ENCODE peak calls at places on chromosomes 16 and 17, in five cellular contexts. F is AG09309; V is fibroblast of pulmonary artery; K is CD8-positive, alpha-beta memory T cell; Y is fibroblast of lung. M is an unnamed sample.

GRCh38 chr17:49715717-49716279 is 8.0 kb upstream of the SLC35B1 start:
- DNase-seq in F (no peak), V (no peak), K (peak), Y (no peak), M (no peak)

GRCh38 chr16:70696952-70697600 is 11.2 kb upstream of the MTSS2 start:
- DNase-seq in F (no peak), V (no peak), K (peak), Y (no peak), M (no peak)

GRCh38 chr16:7246578-7246977 is 86.1 kb upstream of the RBFOX1 start:
- DNase-seq in F (no peak), V (no peak), K (no peak), Y (no peak), M (peak)

GRCh38 chr16:17724242-17724898 is 253.6 kb upstream of the XYLT1 start:
- DNase-seq in F (no peak), V (peak), K (no peak), Y (peak), M (peak)

GRCh38 chr16:66388350-66389139 is 22.1 kb downstream of the CDH5 start:
- DNase-seq in F (no peak), V (no peak), K (no peak), Y (no peak), M (no peak)

GRCh38 chr16:84699147-84699711 is 571 bp upstream of the USP10 start:
- DNase-seq in F (no peak), V (no peak), K (no peak), Y (no peak), M (no peak)

GRCh38 chr17:55433029-55433628 is 11.5 kb upstream of the MMD start:
- DNase-seq in F (no peak), V (no peak), K (no peak), Y (no peak), M (no peak)

GRCh38 chr17:58363457-58364185 is 11.6 kb upstream of the SUPT4H1 start:
- DNase-seq in F (no peak), V (no peak), K (no peak), Y (no peak), M (no peak)

GRCh38 chr17:74750327-74751069 is 2.1 kb downstream of the NHERF1 start:
- DNase-seq in F (no peak), V (no peak), K (no peak), Y (no peak), M (peak)

GRCh38 chr16:85330694-85331188 is 218.5 kb upstream of the CIBAR2 start:
- DNase-seq in F (peak), V (peak), K (peak), Y (peak), M (peak)

GRCh38 chr17:79090503-79091372 is 16.1 kb downstream of the ENGASE start:
- DNase-seq in F (no peak), V (peak), K (no peak), Y (peak), M (no peak)

GRCh38 chr17:3526491-3526890 is 31.1 kb downstream of the TRPV3 start:
- DNase-seq in F (no peak), V (no peak), K (no peak), Y (no peak), M (no peak)

GRCh38 chr17:4724655-4725054 is 6.6 kb upstream of the MED11 start:
- DNase-seq in F (no peak), V (no peak), K (no peak), Y (no peak), M (no peak)

GRCh38 chr16:69885722-69886121 is 65.4 kb upstream of the CLEC18A start:
- DNase-seq in F (no peak), V (no peak), K (no peak), Y (no peak), M (no peak)

GRCh38 chr16:12231666-12232065 is 255.1 kb downstream of the SNX29 start:
- DNase-seq in F (peak), V (peak), K (no peak), Y (peak), M (peak)

GRCh38 chr17:41340934-41341861 is 9.4 kb downstream of the KRT33A start:
- DNase-seq in F (no peak), V (no peak), K (peak), Y (no peak), M (no peak)

GRCh38 chr17:30318190-30318589 is 15.7 kb downstream of the TMIGD1 start:
- DNase-seq in F (no peak), V (no peak), K (no peak), Y (no peak), M (peak)

GRCh38 chr16:86171329-86171728 is 272.4 kb downstream of the IRF8 start:
- DNase-seq in F (peak), V (peak), K (no peak), Y (peak), M (no peak)

GRCh38 chr17:66817750-66818149 is 17.2 kb upstream of the CACNG5 start:
- DNase-seq in F (no peak), V (no peak), K (no peak), Y (no peak), M (no peak)

GRCh38 chr17:14373587-14374259 is 72.8 kb downstream of the HS3ST3B1 start:
- DNase-seq in F (peak), V (peak), K (no peak), Y (peak), M (no peak)

GRCh38 chr17:58783380-58783779 is 27.7 kb downstream of the PPM1E start:
- DNase-seq in F (no peak), V (peak), K (no peak), Y (peak), M (no peak)

GRCh38 chr17:42345396-42346078 is 42.7 kb downstream of the STAT3 start:
- DNase-seq in F (no peak), V (no peak), K (no peak), Y (no peak), M (no peak)

GRCh38 chr16:77437859-77438258 is 3.0 kb upstream of the ADAMTS18 start:
- DNase-seq in F (no peak), V (peak), K (no peak), Y (peak), M (no peak)

GRCh38 chr16:76535-77272 is 1.3 kb upstream of the MPG start:
- DNase-seq in F (no peak), V (peak), K (no peak), Y (peak), M (peak)

GRCh38 chr17:48374650-48375230 is 55.3 kb downstream of the SKAP1 start:
- DNase-seq in F (no peak), V (no peak), K (no peak), Y (no peak), M (peak)

GRCh38 chr17:17042851-17043667 is 802 bp downstream of the MPRIP start:
- DNase-seq in F (no peak), V (peak), K (no peak), Y (peak), M (no peak)

GRCh38 chr16:67936124-67936875 is at the start of gene PSMB10:
- DNase-seq in F (peak), V (peak), K (no peak), Y (peak), M (peak)

GRCh38 chr17:35973333-35974260 is 7.7 kb downstream of the CCL16 start:
- DNase-seq in F (no peak), V (peak), K (no peak), Y (no peak), M (peak)

GRCh38 chr17:30472238-30472890 is 4.8 kb upstream of the GOSR1 start:
- DNase-seq in F (no peak), V (peak), K (no peak), Y (no peak), M (no peak)

GRCh38 chr17:71779482-71779881 is 341.3 kb upstream of the SOX9 start:
- DNase-seq in F (no peak), V (no peak), K (no peak), Y (no peak), M (no peak)

GRCh38 chr16:85898521-85899442 is at the start of gene IRF8:
- DNase-seq in F (no peak), V (peak), K (peak), Y (peak), M (no peak)

GRCh38 chr17:354651-355556 is 2.3 kb upstream of the RPH3AL start:
- DNase-seq in F (no peak), V (no peak), K (no peak), Y (no peak), M (peak)

GRCh38 chr16:19785512-19786130 is 67.5 kb downstream of the IQCK start:
- DNase-seq in F (no peak), V (no peak), K (no peak), Y (no peak), M (no peak)
- H3K4me3 ChIP-seq in F (no peak), V (no peak), K (no peak), Y (peak), M (no peak)

DNA sequence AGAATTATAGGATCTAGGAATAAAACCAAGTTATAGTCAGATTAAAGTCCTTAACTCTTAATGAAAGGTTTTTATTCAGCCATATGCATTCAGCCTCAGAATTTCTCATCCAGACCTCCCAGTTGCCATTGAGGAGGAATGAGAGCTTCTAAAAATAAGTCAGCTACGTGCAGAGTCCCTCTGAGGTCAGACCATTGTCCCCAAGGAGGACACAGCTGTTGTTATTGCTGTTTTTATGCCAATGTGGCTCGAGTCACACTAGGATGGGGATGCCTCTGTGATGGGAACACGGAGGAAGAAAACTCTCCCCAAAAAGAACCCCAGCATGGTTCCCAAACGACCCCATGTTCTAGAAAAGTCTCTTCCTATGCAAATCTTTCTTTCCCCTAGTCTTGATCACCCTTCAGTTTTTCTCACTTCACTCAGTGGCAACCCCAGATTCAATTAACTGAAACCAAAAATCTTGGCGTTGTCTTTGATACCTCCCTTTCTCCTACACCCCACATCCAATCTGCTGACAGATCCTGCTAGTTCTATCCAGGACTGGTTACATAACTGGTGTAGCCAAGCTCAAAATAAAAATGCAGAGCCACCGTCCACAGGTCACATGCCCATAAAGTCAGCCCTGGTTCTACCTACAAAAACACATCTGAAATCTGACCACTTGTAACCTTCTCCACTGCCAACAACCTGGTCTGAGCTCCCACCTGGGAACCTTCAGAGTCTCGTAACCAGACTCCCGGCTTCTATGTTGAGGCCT is 138.2 kb upstream of the ERCC4 start:
- DNase-seq in F (no peak), V (no peak), K (no peak), Y (no peak), M (no peak)
- H3K4me3 ChIP-seq in F (no peak), V (no peak), K (no peak), Y (no peak), M (no peak)

GRCh38 chr17:45408611-45409421 is 23.9 kb downstream of the ARHGAP27 start:
- DNase-seq in F (no peak), V (no peak), K (no peak), Y (no peak), M (no peak)
- H3K4me3 ChIP-seq in F (no peak), V (no peak), K (peak), Y (no peak), M (no peak)

GRCh38 chr16:88855736-88856121 is 1.0 kb downstream of the GALNS start:
- DNase-seq in F (no peak), V (no peak), K (peak), Y (no peak), M (no peak)

GRCh38 chr16:88856828-88857727 is at the start of the genes GALNS and TRAPPC2L:
- DNase-seq in F (peak), V (peak), K (peak), Y (peak), M (peak)

GRCh38 chr16:88857728-88858339 is 907 bp downstream of the TRAPPC2L start:
- DNase-seq in F (peak), V (peak), K (peak), Y (peak), M (peak)

GRCh38 chr16:88855176-88855575 is 1.6 kb downstream of the GALNS start:
- DNase-seq in F (no peak), V (no peak), K (peak), Y (no peak), M (no peak)

GRCh38 chr16:88856122-88856827 is 472 bp downstream of the GALNS start:
- DNase-seq in F (no peak), V (no peak), K (peak), Y (no peak), M (no peak)
- H3K4me3 ChIP-seq in F (peak), V (peak), K (peak), Y (peak), M (peak)

GRCh38 chr16:22195445-22195694 is 10.7 kb upstream of the EEF2K start:
- DNase-seq in F (no peak), V (no peak), K (no peak), Y (no peak), M (no peak)
- H3K4me3 ChIP-seq in F (no peak), V (no peak), K (peak), Y (no peak), M (no peak)

GRCh38 chr17:80890551-80890930 is 101.1 kb upstream of the CHMP6 start:
- DNase-seq in F (no peak), V (no peak), K (no peak), Y (no peak), M (no peak)

GRCh38 chr17:80893604-80894438 is 97.8 kb upstream of the CHMP6 start:
- DNase-seq in F (no peak), V (no peak), K (no peak), Y (no peak), M (no peak)

GRCh38 chr17:80891096-80892018 is 100.3 kb upstream of the CHMP6 start:
- DNase-seq in F (peak), V (peak), K (peak), Y (peak), M (peak)

GRCh38 chr17:80892900-80893603 is 98.6 kb upstream of the CHMP6 start:
- DNase-seq in F (peak), V (peak), K (no peak), Y (peak), M (peak)

GRCh38 chr17:80892019-80892855 is 99.4 kb upstream of the CHMP6 start:
- DNase-seq in F (peak), V (peak), K (peak), Y (peak), M (peak)
- H3K4me3 ChIP-seq in F (no peak), V (peak), K (peak), Y (peak), M (no peak)

DNA sequence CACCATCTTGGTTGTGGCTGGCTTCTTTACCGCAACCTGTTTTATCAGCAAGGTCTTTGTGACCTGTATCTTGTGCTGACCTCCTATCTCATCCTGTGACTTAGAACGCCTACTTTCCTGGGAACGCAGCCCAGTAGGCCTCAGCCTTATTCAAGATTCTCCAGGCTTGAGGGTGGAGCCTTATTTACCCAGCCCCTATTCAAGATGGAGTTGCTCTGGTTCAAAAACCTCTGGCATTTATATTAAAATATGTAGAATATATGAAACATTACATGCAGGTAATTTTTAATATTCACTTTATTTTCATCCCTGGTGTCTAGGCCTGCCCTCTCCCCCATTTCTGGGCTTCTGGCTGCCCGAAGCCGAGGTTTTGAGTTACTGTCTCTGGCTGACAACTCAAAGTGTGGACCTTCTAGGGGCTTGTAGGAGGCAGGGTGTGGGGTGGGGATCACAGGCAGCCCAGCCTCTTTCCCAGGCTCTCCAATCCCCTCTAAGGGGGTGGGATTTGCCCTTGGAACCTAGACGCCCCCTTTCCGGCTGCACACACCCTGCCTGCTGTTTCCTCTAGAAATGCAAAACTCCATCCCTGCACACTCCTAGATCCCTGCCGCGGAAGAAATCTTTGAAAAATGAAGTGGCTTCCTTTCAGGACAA is 152.0 kb downstream of the KCNJ12 start:
- DNase-seq in F (no peak), V (no peak), K (no peak), Y (no peak), M (no peak)
- H3K4me3 ChIP-seq in F (no peak), V (no peak), K (no peak), Y (no peak), M (no peak)

DNA sequence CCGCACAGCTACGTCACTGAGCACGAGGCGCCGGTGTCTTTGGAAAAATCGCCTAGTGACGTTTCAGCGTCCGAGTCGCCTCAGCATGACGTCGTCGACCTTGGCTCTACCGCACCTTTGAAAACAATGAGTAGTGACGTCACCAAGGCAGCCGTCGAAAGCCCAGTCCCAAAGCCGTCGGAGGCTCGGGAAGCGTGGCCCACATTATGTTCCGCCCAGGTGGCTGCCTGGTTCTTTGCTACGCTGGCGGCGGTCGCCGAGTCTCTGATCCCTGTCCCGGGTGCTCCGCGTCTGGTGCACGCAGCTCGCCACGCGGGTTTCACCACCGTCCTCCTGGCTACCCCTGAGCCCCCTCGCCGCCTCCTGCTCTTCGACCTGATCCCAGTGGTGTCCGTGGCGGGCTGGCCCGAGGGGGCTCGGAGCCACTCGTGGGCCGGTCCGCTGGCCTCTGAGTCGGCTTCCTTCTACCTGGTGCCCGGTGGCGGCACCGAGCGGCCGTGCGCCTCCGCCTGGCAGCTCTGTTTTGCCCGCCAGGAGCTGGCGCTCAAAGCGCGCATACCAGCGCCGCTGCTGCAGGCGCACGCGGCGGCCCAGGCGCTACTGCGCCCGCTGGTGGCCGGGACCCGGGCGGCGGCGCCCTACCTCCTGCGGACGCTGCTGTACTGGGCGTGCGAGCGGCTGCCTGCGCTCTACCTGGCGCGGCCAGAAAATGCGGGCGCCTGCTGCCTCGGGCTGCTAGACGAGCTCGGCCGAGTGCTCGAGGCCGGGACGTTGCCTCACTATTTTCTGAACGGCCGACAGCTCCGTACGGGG is 1.5 kb downstream of the TMEM102 start:
- DNase-seq in F (peak), V (peak), K (peak), Y (peak), M (peak)
- H3K4me3 ChIP-seq in F (peak), V (peak), K (peak), Y (peak), M (peak)

M was measured in MG63.